ENCODE peak calls at places on chromosomes 13 and 19, in nine cellular contexts. T is nephron progenitor cell, W is progenitor cell of endocrine pancreas, Q is HCT116, N is ascending aorta, U is AG04450, P is cardiac muscle cell, E is B cell, H is SK-N-SH. B is an unnamed sample.

GRCh38 chr13:113788413-113789135 is 29.5 kb downstream of the TMEM255B start:
- DNase-seq in U (no peak), T (no peak), Q (no peak), P (no peak), W (no peak), H (no peak), E (no peak), N (no peak), B (peak)

GRCh38 chr13:37187110-37187509 is 81.6 kb upstream of the CSNK1A1L start:
- DNase-seq in W (no peak), T (no peak), H (no peak), U (no peak), E (no peak), P (peak), Q (no peak), N (no peak), B (no peak)

GRCh38 chr19:46487802-46488445 is 7.7 kb downstream of the PNMA8B start:
- DNase-seq in U (no peak), H (peak), P (peak), Q (peak), E (peak), W (peak), N (no peak), T (peak), B (peak)

GRCh38 chr19:4795400-4795799 is 3.9 kb downstream of the FEM1A start:
- DNase-seq in W (no peak), E (no peak), P (no peak), H (no peak), Q (no peak), U (no peak), T (no peak), N (no peak), B (no peak)

GRCh38 chr13:110125613-110126272 is 181.2 kb downstream of the COL4A1 start:
- DNase-seq in U (no peak), P (no peak), T (no peak), E (no peak), N (no peak), W (no peak), H (no peak), Q (no peak), B (no peak)

GRCh38 chr19:57708641-57709354 is at the start of gene ZNF154:
- DNase-seq in E (peak), P (peak), H (no peak), N (no peak), Q (no peak), U (peak), T (peak), W (peak), B (no peak)

GRCh38 chr13:18998389-18998788 is 183.2 kb downstream of the TUBA3C start:
- DNase-seq in W (no peak), H (no peak), Q (no peak), E (no peak), T (no peak), P (no peak), U (no peak), N (no peak), B (no peak)

GRCh38 chr13:39463611-39464010 is 139.4 kb downstream of the LHFPL6 start:
- DNase-seq in N (no peak), T (no peak), E (no peak), P (no peak), Q (no peak), U (no peak), W (no peak), H (no peak), B (no peak)

GRCh38 chr19:16205205-16206045 is 7.7 kb downstream of the AP1M1 start:
- DNase-seq in E (no peak), N (no peak), Q (no peak), W (no peak), T (no peak), H (peak), U (no peak), P (no peak), B (peak)

GRCh38 chr19:16078759-16079707 is 2.7 kb downstream of the TPM4 start:
- DNase-seq in N (no peak), Q (peak), W (no peak), E (peak), H (peak), P (peak), U (peak), T (no peak), B (no peak)

GRCh38 chr19:19033426-19034203 is at the start of the genes ARMC6 and SUGP2:
- DNase-seq in T (peak), E (peak), H (peak), W (peak), U (peak), P (peak), N (peak), Q (peak), B (peak)

GRCh38 chr13:73943137-73943964 is 190.9 kb downstream of the KLF12 start:
- DNase-seq in H (peak), T (no peak), N (no peak), U (no peak), Q (no peak), W (no peak), E (no peak), P (no peak), B (no peak)

GRCh38 chr19:1411255-1412191 is 4.1 kb downstream of the DAZAP1 start:
- DNase-seq in W (no peak), Q (no peak), P (peak), N (no peak), H (no peak), U (no peak), E (no peak), T (no peak), B (no peak)

GRCh38 chr19:41192574-41193419 is at the start of gene CYP2S1:
- DNase-seq in N (no peak), E (no peak), P (peak), H (no peak), T (peak), U (no peak), Q (peak), W (peak), B (no peak)

GRCh38 chr13:95492044-95492801 is 60.3 kb upstream of the CLDN10 start:
- DNase-seq in Q (no peak), U (no peak), N (no peak), P (no peak), T (no peak), W (no peak), H (no peak), E (no peak), B (no peak)

GRCh38 chr19:4496304-4496703 is 22.0 kb downstream of the PLIN4 start:
- DNase-seq in P (no peak), E (no peak), H (no peak), W (no peak), T (no peak), Q (no peak), U (no peak), N (no peak), B (no peak)

GRCh38 chr13:71605744-71606143 is 261.3 kb downstream of the DACH1 start:
- DNase-seq in W (no peak), N (no peak), Q (no peak), H (no peak), E (no peak), T (no peak), P (no peak), U (no peak), B (no peak)

GRCh38 chr19:52695996-52696395 is 38.8 kb downstream of the ZNF611 start:
- DNase-seq in E (no peak), N (no peak), Q (no peak), T (no peak), W (no peak), U (no peak), P (no peak), H (no peak), B (no peak)

GRCh38 chr13:110505594-110505993 is 55.9 kb downstream of the RAB20 start:
- DNase-seq in N (no peak), E (no peak), H (no peak), T (no peak), U (no peak), W (no peak), P (no peak), Q (no peak), B (no peak)

GRCh38 chr13:50923272-50923671 is 13.7 kb downstream of the RNASEH2B start:
- DNase-seq in T (no peak), E (no peak), N (no peak), W (no peak), U (no peak), P (no peak), H (no peak), Q (no peak), B (no peak)

GRCh38 chr19:17872251-17873001 is 681 bp downstream of the SLC5A5 start:
- DNase-seq in H (no peak), U (no peak), W (no peak), N (no peak), Q (no peak), P (no peak), E (no peak), T (no peak), B (no peak)

GRCh38 chr19:4970558-4971423 is 1.9 kb downstream of the KDM4B start:
- DNase-seq in W (no peak), T (no peak), P (peak), N (no peak), E (no peak), U (no peak), H (peak), Q (no peak), B (no peak)

GRCh38 chr19:40442328-40443130 is 1.6 kb downstream of the SERTAD3 start:
- DNase-seq in U (no peak), H (no peak), W (no peak), Q (no peak), T (no peak), P (no peak), N (no peak), E (no peak), B (no peak)

DNA sequence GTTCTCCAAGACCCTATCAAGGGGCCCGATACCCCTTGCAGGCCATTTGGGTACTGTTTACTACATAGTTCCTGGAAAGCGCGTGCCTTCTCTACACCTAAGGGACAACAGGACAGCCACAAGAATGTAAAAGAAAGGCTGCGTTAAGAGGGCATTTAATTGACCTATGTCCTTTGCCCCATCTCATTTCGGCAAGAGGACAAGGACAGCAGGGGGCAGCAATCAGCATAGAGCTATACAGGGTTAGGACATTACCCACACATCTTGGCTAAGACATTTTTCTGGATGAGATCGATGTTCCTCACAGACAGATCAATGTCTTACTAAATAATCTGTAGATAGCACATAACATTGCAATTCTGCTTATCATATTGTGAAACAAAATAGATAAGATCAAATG is 41.2 kb downstream of the FLT3 start:
- DNase-seq in N (no peak), U (no peak), H (peak), W (no peak), P (peak), T (peak), Q (peak), E (peak), B (no peak)
- TF ChIP-seq CTCF in N (no peak), U (peak), H (peak), W (peak), P (peak), T (peak), Q (peak), E (peak), B (no peak)

GRCh38 chr13:63455938-63456337 is 2040.3 kb upstream of the PCDH20 start:
- DNase-seq in Q (no peak), W (no peak), T (no peak), U (no peak), E (no peak), P (peak), N (no peak), H (peak), B (no peak)
- TF ChIP-seq CTCF in Q (peak), W (peak), T (no peak), U (peak), E (peak), P (no peak), N (no peak), H (peak), B (no peak)

DNA sequence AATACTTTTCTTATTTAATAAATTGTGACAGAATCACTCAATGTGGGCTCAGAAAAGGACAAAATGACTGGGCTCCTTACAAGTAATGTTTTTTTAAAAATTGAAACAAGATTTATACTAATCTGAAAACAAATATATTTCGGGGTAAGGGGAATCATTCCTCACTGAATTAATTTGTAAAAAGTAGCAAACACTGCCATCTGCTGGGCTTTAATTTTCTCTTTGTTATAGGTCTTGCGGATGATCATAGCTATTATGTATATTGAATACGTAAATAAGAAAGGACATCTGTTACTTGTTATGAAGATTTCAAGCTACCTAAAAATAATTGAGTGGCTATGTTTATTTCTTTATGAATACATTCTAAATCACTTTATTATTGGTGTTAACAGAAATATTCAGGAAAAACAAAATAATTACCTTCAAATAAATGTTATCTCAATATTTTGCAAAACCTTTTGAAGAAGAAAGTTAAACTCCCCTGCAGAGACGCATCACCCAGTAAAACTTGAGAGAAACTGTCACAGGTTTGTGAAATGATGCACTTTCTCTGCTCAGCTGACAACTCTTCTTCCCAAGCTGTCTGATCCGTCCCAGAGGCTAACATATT is 17.8 kb upstream of the ENOX1 start:
- DNase-seq in W (no peak), E (no peak), Q (peak), H (peak), P (peak), N (no peak), U (peak), T (no peak), B (no peak)
- TF ChIP-seq CTCF in W (peak), E (peak), Q (no peak), H (peak), P (peak), N (peak), U (peak), T (peak), B (no peak)

GRCh38 chr19:33208904-33209843 is 15.0 kb downstream of the LRP3 start:
- DNase-seq in P (peak), W (no peak), U (no peak), N (no peak), H (peak), Q (no peak), E (no peak), T (no peak), B (no peak)
- TF ChIP-seq CTCF in P (peak), W (no peak), U (no peak), N (peak), H (no peak), Q (no peak), E (no peak), T (no peak), B (no peak)

DNA sequence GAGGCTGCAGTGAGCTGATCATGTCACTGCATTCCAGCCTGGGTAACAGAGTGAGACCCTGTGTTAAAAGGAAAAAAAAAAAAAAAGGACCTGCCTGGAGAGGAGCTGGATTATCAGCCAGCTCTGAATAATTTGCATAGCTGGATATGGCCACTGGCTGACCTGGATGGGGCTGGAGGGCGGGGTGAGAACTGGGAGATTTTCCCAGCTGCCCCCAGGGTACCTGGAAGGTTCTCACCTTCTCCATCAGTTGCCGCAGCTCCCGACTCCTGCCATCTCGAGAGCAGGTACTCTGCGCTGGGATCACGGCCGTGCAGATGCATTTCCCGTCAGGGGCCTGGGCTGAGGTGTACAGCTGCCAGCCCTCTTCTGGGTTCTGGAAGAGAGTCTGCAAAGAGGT is 25.3 kb downstream of the PIN1 start:
- DNase-seq in H (no peak), T (no peak), W (no peak), P (no peak), U (no peak), E (no peak), Q (no peak), N (no peak), B (no peak)
- TF ChIP-seq CTCF in H (no peak), T (no peak), W (no peak), P (no peak), U (no peak), E (no peak), Q (no peak), N (no peak), B (no peak)

DNA sequence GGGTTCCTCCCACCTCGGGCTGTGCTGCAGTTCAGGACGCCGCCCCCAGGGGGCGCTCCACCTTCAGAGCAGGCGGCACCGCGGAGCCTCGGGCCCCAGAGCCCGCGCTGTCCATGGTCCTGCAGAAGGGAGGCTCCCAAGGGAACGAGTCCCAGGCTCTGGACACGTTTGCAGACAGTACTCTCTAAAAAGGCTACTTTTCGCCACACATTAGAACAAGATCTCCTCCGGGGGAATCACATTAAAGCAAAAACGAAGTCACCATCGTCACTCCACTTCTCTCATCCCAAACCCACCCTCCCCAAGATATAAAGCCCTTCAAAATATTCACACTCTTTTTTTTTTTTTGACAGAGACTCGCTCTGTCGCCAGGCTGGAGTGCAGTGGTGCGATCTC is 4.6 kb upstream of the SIGLEC10 start:
- DNase-seq in P (peak), Q (peak), E (peak), U (peak), T (peak), N (no peak), W (peak), H (peak), B (peak)
- TF ChIP-seq CTCF in P (peak), Q (peak), E (peak), U (peak), T (peak), N (peak), W (peak), H (peak), B (no peak)

DNA sequence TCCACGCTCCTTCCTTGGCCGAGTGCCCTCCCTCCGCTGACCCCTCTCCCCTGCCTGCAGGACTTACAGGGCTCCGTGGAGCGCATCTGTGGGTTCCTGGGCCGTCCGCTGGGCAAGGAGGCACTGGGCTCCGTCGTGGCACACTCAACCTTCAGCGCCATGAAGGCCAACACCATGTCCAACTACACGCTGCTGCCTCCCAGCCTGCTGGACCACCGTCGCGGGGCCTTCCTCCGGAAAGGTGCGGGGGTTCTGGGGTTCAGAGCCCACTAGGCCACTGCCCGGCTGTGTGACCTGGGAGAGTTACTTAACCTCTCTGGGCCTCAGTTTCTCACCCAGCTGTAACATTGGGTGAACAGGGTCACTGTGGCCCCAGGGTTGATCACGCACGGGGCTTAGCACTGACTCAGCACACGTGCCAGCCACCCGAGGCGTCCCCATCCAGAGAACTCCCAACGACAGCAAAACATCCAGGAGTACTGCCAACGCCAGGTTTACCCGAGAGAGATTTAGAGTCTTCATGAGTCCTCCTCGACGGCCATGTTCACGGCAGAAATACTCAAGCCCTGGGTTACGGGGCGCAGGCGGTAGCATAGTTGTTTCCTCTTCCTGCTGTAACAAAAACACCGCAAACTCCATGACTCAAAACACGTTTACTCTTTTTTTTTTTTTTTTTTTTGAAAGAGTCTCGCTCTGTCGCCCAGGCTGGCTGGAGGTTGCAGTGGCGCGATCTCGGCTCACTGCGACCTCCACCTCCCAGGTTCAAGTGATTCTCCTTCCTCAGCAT is 9.7 kb upstream of the SPACA4 start:
- DNase-seq in N (no peak), U (no peak), Q (no peak), T (no peak), P (no peak), H (no peak), W (no peak), E (no peak), B (no peak)
- TF ChIP-seq CTCF in N (no peak), U (no peak), Q (no peak), T (no peak), P (no peak), H (no peak), W (no peak), E (no peak), B (no peak)

B was measured in omental fat pad.